ENCODE peak calls at places on chromosomes 4 and X, in ten cellular contexts. X, Y, F, R, A, P, J, N, U and E are unnamed samples.

GRCh38 chr4:133513891-133514290 is 364.8 kb downstream of the PCDH10 start:
- DNase-seq in X (no peak), Y (no peak), F (no peak), R (no peak), A (no peak), P (peak; percentile 3), J (no peak), N (no peak), U (no peak), E (no peak)

GRCh38 chrX:24435038-24435437 is 30.0 kb upstream of the PDK3 start:
- DNase-seq in X (no peak), Y (no peak), F (no peak), R (no peak), A (no peak), P (no peak), J (no peak), N (no peak), U (no peak), E (no peak)

GRCh38 chr4:124111411-124111810 is 601.1 kb downstream of the ANKRD50 start:
- DNase-seq in X (no peak), Y (no peak), F (no peak), R (no peak), A (no peak), P (no peak), J (no peak), N (no peak), U (no peak), E (no peak)

GRCh38 chrX:150984164-150984824 is 1.2 kb downstream of the HMGB3 start:
- DNase-seq in X (no peak), Y (no peak), F (no peak), R (no peak), A (no peak), P (no peak), J (no peak), N (no peak), U (peak; percentile 32), E (no peak)

GRCh38 chrX:16664626-16665025 is 14.7 kb downstream of the S100G start:
- DNase-seq in X (no peak), Y (peak; percentile 9), F (no peak), R (no peak), A (no peak), P (no peak), J (no peak), N (no peak), U (no peak), E (no peak)

GRCh38 chrX:111363741-111364140 is 48.3 kb downstream of the DCX start:
- DNase-seq in X (no peak), Y (no peak), F (no peak), R (no peak), A (no peak), P (no peak), J (no peak), N (no peak), U (no peak), E (no peak)

GRCh38 chr4:32148120-32148666 is 1428.0 kb downstream of the PCDH7 start:
- DNase-seq in X (no peak), Y (no peak), F (no peak), R (no peak), A (no peak), P (no peak), J (peak; percentile 14), N (no peak), U (no peak), E (no peak)

GRCh38 chr4:19678763-19679162 is 572.9 kb upstream of the SLIT2 start:
- DNase-seq in X (no peak), Y (no peak), F (no peak), R (peak; percentile 2), A (no peak), P (peak; percentile 41), J (peak; percentile 61), N (no peak), U (no peak), E (no peak)

GRCh38 chrX:118116308-118117068 is at the start of gene KLHL13:
- DNase-seq in X (peak; percentile 26), Y (no peak), F (no peak), R (peak; percentile 2), A (peak; percentile 25), P (no peak), J (peak; percentile 26), N (peak; percentile 57), U (peak; percentile 81), E (peak; percentile 19)

GRCh38 chr4:145840162-145840768 is 98.4 kb downstream of the ZNF827 start:
- DNase-seq in X (no peak), Y (peak; percentile 61), F (peak; percentile 5), R (peak; percentile 39), A (no peak), P (peak; percentile 51), J (peak; percentile 64), N (no peak), U (peak; percentile 50), E (peak; percentile 50)

GRCh38 chr4:136526517-136526916 is 1005.8 kb downstream of the PCDH18 start:
- DNase-seq in X (no peak), Y (no peak), F (no peak), R (no peak), A (no peak), P (peak; percentile 29), J (no peak), N (no peak), U (no peak), E (no peak)

GRCh38 chr4:13007802-13008201 is 476.3 kb downstream of the RAB28 start:
- DNase-seq in X (no peak), Y (no peak), F (no peak), R (no peak), A (no peak), P (no peak), J (no peak), N (no peak), U (no peak), E (no peak)

GRCh38 chrX:40877869-40878268 is 142.5 kb upstream of the MED14 start:
- DNase-seq in X (no peak), Y (peak; percentile 33), F (no peak), R (peak; percentile 18), A (no peak), P (peak; percentile 24), J (peak; percentile 57), N (no peak), U (no peak), E (peak; percentile 21)

GRCh38 chr4:153564630-153565525 is 98.7 kb downstream of the TMEM131L start:
- DNase-seq in X (no peak), Y (peak; percentile 14), F (no peak), R (peak; percentile 8), A (peak; percentile 28), P (peak; percentile 58), J (peak; percentile 40), N (no peak), U (peak; percentile 55), E (peak; percentile 80)

GRCh38 chr4:52234539-52235174 is 183.6 kb downstream of the SPATA18 start:
- DNase-seq in X (no peak), Y (peak; percentile 65), F (no peak), R (peak; percentile 56), A (no peak), P (peak; percentile 61), J (peak; percentile 69), N (peak; percentile 50), U (peak; percentile 42), E (no peak)

GRCh38 chrX:109709129-109709631 is 23.9 kb downstream of the ACSL4 start:
- DNase-seq in X (no peak), Y (no peak), F (no peak), R (peak; percentile 88), A (no peak), P (peak; percentile 54), J (peak; percentile 64), N (no peak), U (peak; percentile 28), E (no peak)

GRCh38 chr4:127995776-127996175 is 30.6 kb downstream of the ABHD18 start:
- DNase-seq in X (no peak), Y (no peak), F (no peak), R (no peak), A (no peak), P (peak; percentile 62), J (peak; percentile 21), N (no peak), U (peak; percentile 13), E (no peak)

GRCh38 chrX:9166566-9166909 is 132.6 kb upstream of the FAM9B start:
- DNase-seq in X (no peak), Y (peak; percentile 5), F (no peak), R (no peak), A (no peak), P (no peak), J (peak; percentile 24), N (no peak), U (no peak), E (no peak)

GRCh38 chr4:84931274-84931673 is 35.2 kb downstream of the WDFY3 start:
- DNase-seq in X (no peak), Y (no peak), F (no peak), R (no peak), A (no peak), P (no peak), J (no peak), N (no peak), U (no peak), E (no peak)

GRCh38 chr4:110501826-110502225 is 25.9 kb downstream of the ENPEP start:
- DNase-seq in X (no peak), Y (peak; percentile 12), F (no peak), R (no peak), A (no peak), P (peak; percentile 22), J (peak; percentile 56), N (no peak), U (no peak), E (no peak)

GRCh38 chrX:55290963-55291362 is 26.2 kb upstream of the PAGE3 start:
- DNase-seq in X (no peak), Y (no peak), F (no peak), R (no peak), A (no peak), P (no peak), J (no peak), N (no peak), U (no peak), E (no peak)